ENCODE peak calls at places on chromosome 10, in five cellular contexts. D is K562, U is HCT116, K is GM12878, V is H1. Y is an unnamed sample.

GRCh38 chr10:52351911-52352310 is 37.8 kb downstream of the DKK1 start:
- DNase-seq in D (no peak), U (no peak), K (no peak), V (no peak), Y (no peak)

GRCh38 chr10:78283069-78283682 is 249.5 kb downstream of the RPS24 start:
- DNase-seq in D (no peak), U (no peak), K (no peak), V (no peak), Y (peak; percentile 18)

GRCh38 chr10:117662126-117662525 is 119.6 kb downstream of the EMX2 start:
- DNase-seq in D (no peak), U (no peak), K (no peak), V (no peak), Y (no peak)

GRCh38 chr10:51910189-51910588 is 210.8 kb upstream of the CSTF2T start:
- DNase-seq in D (no peak), U (no peak), K (no peak), V (peak; percentile 53), Y (no peak)

GRCh38 chr10:126334272-126334671 is 54.0 kb downstream of the ADAM12 start:
- DNase-seq in D (no peak), U (no peak), K (no peak), V (no peak), Y (no peak)

GRCh38 chr10:37015498-37015897 is 109.9 kb upstream of the ANKRD30A start:
- DNase-seq in D (no peak), U (no peak), K (no peak), V (no peak), Y (no peak)

GRCh38 chr10:28845009-28845682 is 167.8 kb downstream of the BAMBI start:
- DNase-seq in D (no peak), U (no peak), K (no peak), V (no peak), Y (no peak)

GRCh38 chr10:124650820-124651401 is 93.3 kb downstream of the FAM53B start:
- DNase-seq in D (no peak), U (no peak), K (peak; percentile 36), V (no peak), Y (no peak)

GRCh38 chr10:43225787-43226153 is 41.1 kb downstream of the RASGEF1A start:
- DNase-seq in D (no peak), U (no peak), K (no peak), V (no peak), Y (no peak)

GRCh38 chr10:100882251-100882643 is 30.5 kb upstream of the SLF2 start:
- DNase-seq in D (no peak), U (no peak), K (no peak), V (no peak), Y (no peak)

GRCh38 chr10:123913688-123914268 is 22.2 kb upstream of the CPXM2 start:
- DNase-seq in D (peak; percentile 8), U (no peak), K (no peak), V (no peak), Y (no peak)

GRCh38 chr10:14971867-14972448 is 12.8 kb downstream of the MEIG1 start:
- DNase-seq in D (no peak), U (no peak), K (no peak), V (no peak), Y (no peak)

GRCh38 chr10:93062499-93063216 is 2.1 kb downstream of the CYP26C1 start:
- DNase-seq in D (no peak), U (no peak), K (no peak), V (no peak), Y (no peak)

GRCh38 chr10:102616071-102616770 is 28.1 kb upstream of the TRIM8 start:
- DNase-seq in D (no peak), U (no peak), K (no peak), V (no peak), Y (no peak)

GRCh38 chr10:73095479-73096021 is 1.1 kb downstream of the P4HA1 start:
- DNase-seq in D (peak; percentile 59), U (no peak), K (no peak), V (no peak), Y (peak; percentile 49)

GRCh38 chr10:51683031-51683830 is 16.2 kb downstream of the CSTF2T start:
- DNase-seq in D (no peak), U (no peak), K (no peak), V (no peak), Y (no peak)

GRCh38 chr10:101060951-101061813 is 607 bp upstream of the KAZALD1 start:
- DNase-seq in D (peak; percentile 96), U (peak; percentile 91), K (peak; percentile 35), V (peak; percentile 90), Y (peak; percentile 90)

GRCh38 chr10:86668297-86669165 is at the start of gene LDB3:
- DNase-seq in D (no peak), U (no peak), K (peak; percentile 25), V (no peak), Y (no peak)

GRCh38 chr10:104170610-104171269 is 48.8 kb downstream of the SFR1 start:
- DNase-seq in D (no peak), U (no peak), K (no peak), V (no peak), Y (no peak)

GRCh38 chr10:56583316-56583715 is 222.3 kb upstream of the ZWINT start:
- DNase-seq in D (no peak), U (no peak), K (no peak), V (no peak), Y (no peak)

GRCh38 chr10:99775850-99776249 is 6.6 kb upstream of the ABCC2 start:
- DNase-seq in D (peak; percentile 24), U (peak; percentile 88), K (no peak), V (no peak), Y (peak; percentile 86)

GRCh38 chr10:110758898-110759297 is 112.8 kb upstream of the PDCD4 start:
- DNase-seq in D (no peak), U (no peak), K (no peak), V (peak; percentile 13), Y (no peak)

GRCh38 chr10:100520811-100521210 is 1.1 kb upstream of the SEC31B start:
- DNase-seq in D (no peak), U (no peak), K (no peak), V (no peak), Y (no peak)

DNA sequence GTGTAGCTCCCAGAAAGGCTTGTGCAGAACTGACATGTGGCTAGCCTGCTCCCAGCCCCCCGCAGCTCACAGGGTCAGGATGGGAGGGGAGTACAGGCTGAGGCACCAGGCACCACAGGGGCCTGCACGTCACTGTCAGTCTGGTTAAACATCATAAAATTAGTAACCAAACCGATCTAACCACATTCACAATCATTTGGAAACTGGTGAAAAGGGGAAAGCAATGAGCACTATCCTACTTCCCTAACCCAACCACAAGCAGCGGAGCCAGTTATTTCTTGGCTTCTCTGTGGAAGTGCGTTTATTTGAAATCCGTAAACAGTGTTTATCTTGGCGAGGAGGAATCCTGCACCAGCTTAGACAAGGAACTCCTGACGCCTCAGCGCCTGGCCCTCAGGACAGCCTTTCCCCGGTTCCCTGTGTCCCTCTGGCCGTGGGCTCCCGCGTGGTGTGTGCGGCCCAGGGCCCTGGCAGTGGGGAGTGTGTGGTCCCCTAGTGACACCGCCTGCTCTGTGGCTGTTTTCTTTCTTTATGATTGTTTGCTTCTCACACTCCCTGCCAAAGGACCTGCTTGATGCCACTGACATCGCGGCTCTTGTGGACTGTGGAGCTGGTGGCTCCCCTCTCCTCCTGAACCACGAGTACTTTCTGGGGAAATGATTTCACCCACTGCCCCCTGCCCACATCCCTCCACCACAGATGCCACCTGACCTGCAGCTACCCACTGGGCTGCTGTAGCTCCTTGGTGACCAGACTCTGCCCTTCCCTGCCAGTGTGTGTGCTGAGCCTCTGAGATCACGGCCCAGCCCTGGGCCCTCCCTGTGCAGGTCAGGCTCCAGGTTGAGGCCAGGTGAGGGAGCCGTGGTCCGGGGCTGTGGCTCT is 38.0 kb downstream of the INPP5A start:
- DNase-seq in D (no peak), U (no peak), K (peak; percentile 89), V (no peak), Y (no peak)
- H3K4me3 ChIP-seq in D (no peak overlapping the region), U (no peak overlapping the region), K (peak overlapping the region; percentile 45), V (no peak overlapping the region), Y (peak overlapping the region; percentile 38)

GRCh38 chr10:21989453-21990154 is 13.9 kb downstream of the DNAJC1 start:
- DNase-seq in D (peak; percentile 64), U (peak; percentile 52), K (no peak), V (peak; percentile 51), Y (peak; percentile 53)
- TF ChIP-seq SP1 in D (no peak), U (no peak), K (no peak), V (no peak), Y (no peak)

GRCh38 chr10:129962092-129962494 is 2.0 kb downstream of the EBF3 start:
- DNase-seq in D (no peak), U (no peak), K (no peak), V (no peak), Y (no peak)
- H3K4me3 ChIP-seq in D (no peak overlapping the region), U (no peak overlapping the region), K (no peak overlapping the region), V (no peak overlapping the region), Y (no peak overlapping the region)

DNA sequence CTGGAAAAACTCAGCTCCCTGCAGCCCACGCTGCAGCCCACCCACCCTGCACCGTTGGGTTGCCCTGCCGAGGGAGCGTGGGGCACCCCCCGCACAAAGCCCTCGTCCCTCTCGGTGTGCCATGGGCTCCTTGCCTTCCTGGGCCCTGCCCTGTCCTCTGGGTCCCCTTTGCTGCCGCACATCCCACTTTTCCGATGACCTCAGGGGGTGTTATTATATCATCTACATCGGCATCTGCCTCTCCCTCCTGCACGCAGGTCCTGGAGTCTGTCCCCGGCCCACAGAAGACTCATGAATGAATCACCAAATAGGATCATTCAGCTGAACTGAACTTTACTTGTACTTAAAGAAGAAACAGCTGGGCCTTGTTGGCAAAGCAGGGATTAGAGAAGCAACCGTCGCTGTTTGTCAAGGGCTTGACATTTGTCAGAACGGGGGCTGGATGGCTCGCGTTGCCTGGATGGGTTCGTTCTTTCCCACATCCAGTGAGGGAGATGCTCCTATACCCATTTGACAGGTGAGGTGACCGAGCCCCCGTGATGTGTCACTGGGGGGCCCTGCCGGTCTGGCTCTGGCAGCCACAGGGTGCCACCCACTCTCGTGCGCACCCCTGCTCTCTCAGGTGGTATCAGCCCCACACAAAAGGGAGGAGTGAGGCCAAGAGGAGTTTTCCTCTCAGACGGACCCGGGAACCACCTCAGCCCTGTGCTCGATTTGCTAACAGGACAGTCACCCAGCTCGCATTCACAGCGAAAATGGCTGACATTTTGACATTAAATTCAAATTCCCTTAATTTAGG is 58.6 kb upstream of the EBF3 start:
- DNase-seq in D (no peak), U (no peak), K (no peak), V (no peak), Y (no peak)
- TF ChIP-seq SP1 in D (no peak), U (no peak), K (no peak), V (no peak), Y (no peak)

GRCh38 chr10:75540357-75541335 is 109.2 kb downstream of the LRMDA start:
- DNase-seq in D (no peak), U (no peak), K (no peak), V (no peak), Y (no peak)

GRCh38 chr10:75544381-75544780 is 113.0 kb downstream of the LRMDA start:
- DNase-seq in D (no peak), U (no peak), K (no peak), V (no peak), Y (no peak)

GRCh38 chr10:75542902-75543301 is 111.5 kb downstream of the LRMDA start:
- DNase-seq in D (no peak), U (no peak), K (no peak), V (no peak), Y (no peak)

GRCh38 chr10:75541411-75541810 is 110.0 kb downstream of the LRMDA start:
- DNase-seq in D (no peak), U (no peak), K (no peak), V (no peak), Y (no peak)

DNA sequence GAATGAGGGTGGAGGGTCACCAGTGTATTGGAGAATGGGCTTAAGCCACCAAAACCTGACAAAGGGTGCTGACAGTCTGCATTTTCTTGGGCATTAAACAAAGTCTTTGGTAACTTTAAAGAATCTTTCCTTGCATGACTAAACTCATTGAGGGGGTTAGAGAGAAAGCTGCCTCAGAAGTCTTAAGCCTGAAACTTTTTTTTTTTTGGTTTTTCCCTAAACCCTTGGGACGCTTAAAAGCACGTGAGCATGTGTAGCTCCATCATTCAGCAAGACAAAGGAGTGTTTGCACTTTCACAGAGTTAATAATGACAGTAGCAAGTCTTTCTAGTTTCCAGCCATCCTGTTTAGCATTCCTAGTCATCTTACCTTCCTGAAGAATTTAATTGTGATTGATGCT is 110.7 kb downstream of the LRMDA start:
- DNase-seq in D (no peak), U (no peak), K (no peak), V (no peak), Y (no peak)
- H3K4me3 ChIP-seq in D (no peak overlapping the region), U (no peak overlapping the region), K (no peak overlapping the region), V (no peak overlapping the region), Y (no peak overlapping the region)